ENCODE peak calls at places on chromosomes 16 and 17, in six cellular contexts. H is progenitor cell of endocrine pancreas; N is T-helper 1 cell; F is GF-D8; M is activated CD8-positive, alpha-beta T cell treated with anti-CD3 and anti-CD28 coated beads, Interleukin-2, amount 10 ng/mL, durations not matched to agents 7 days and 5 days; U is myocyte. Z is an unnamed sample.

GRCh38 chr17:73720187-73720834 is 76.1 kb upstream of the SDK2 start:
- DNase-seq in H (no peak), N (no peak), F (no peak), M (peak; percentile 75), U (no peak), Z (no peak)

GRCh38 chr16:48687421-48688038 is 77.5 kb upstream of the N4BP1 start:
- DNase-seq in H (peak; percentile 29), N (no peak), F (peak; percentile 8), M (peak; percentile 55), U (peak; percentile 75), Z (no peak)

GRCh38 chr16:76268824-76269223 is 8.4 kb upstream of the CNTNAP4 start:
- DNase-seq in H (no peak), N (no peak), F (no peak), M (no peak), U (no peak), Z (no peak)

GRCh38 chr17:38693700-38694329 is 11.3 kb upstream of the MLLT6 start:
- DNase-seq in H (no peak), N (no peak), F (no peak), M (no peak), U (no peak), Z (no peak)

GRCh38 chr17:56475121-56475520 is 118.4 kb upstream of the NOG start:
- DNase-seq in H (no peak), N (no peak), F (no peak), M (no peak), U (no peak), Z (no peak)

GRCh38 chr16:88584676-88585075 is 14.5 kb downstream of the ZC3H18 start:
- DNase-seq in H (no peak), N (no peak), F (no peak), M (no peak), U (no peak), Z (no peak)

GRCh38 chr16:20203277-20203676 is 124.0 kb downstream of the GP2 start:
- DNase-seq in H (no peak), N (no peak), F (no peak), M (no peak), U (no peak), Z (no peak)

GRCh38 chr17:37392024-37392590 is 14.5 kb downstream of the ACACA start:
- DNase-seq in H (no peak), N (no peak), F (no peak), M (no peak), U (peak; percentile 65), Z (no peak)

GRCh38 chr16:50244504-50245416 is 21.6 kb upstream of the ADCY7 start:
- DNase-seq in H (no peak), N (no peak), F (no peak), M (no peak), U (no peak), Z (no peak)

GRCh38 chr17:16933317-16934132 is 38.4 kb downstream of the TNFRSF13B start:
- DNase-seq in H (no peak), N (no peak), F (no peak), M (no peak), U (peak; percentile 83), Z (no peak)

GRCh38 chr17:18959071-18959844 is 7.3 kb downstream of the SLC5A10 start:
- DNase-seq in H (no peak), N (no peak), F (no peak), M (no peak), U (no peak), Z (no peak)

GRCh38 chr16:69107311-69107962 is 2.0 kb downstream of the HAS3 start:
- DNase-seq in H (no peak), N (no peak), F (no peak), M (no peak), U (no peak), Z (no peak)

GRCh38 chr17:82787081-82787848 is 35.4 kb downstream of the TBCD start:
- DNase-seq in H (no peak), N (no peak), F (no peak), M (no peak), U (no peak), Z (no peak)

GRCh38 chr17:8117980-8118768 is at the start of gene ALOXE3:
- DNase-seq in H (no peak), N (no peak), F (no peak), M (no peak), U (peak; percentile 22), Z (no peak)

GRCh38 chr16:57897053-57897784 is 73.7 kb downstream of the CNGB1 start:
- DNase-seq in H (no peak), N (no peak), F (no peak), M (no peak), U (no peak), Z (no peak)

GRCh38 chr17:3004150-3004801 is 59.1 kb downstream of the OR1D5 start:
- DNase-seq in H (no peak), N (peak; percentile 35), F (peak; percentile 46), M (peak; percentile 23), U (peak; percentile 97), Z (peak; percentile 35)

GRCh38 chr17:73551756-73552155 is 92.5 kb downstream of the SDK2 start:
- DNase-seq in H (no peak), N (no peak), F (no peak), M (peak; percentile 31), U (no peak), Z (no peak)

GRCh38 chr16:63067141-63067540 is 1030.9 kb upstream of the CDH8 start:
- DNase-seq in H (no peak), N (no peak), F (no peak), M (no peak), U (no peak), Z (no peak)

GRCh38 chr17:19347323-19348080 is 15.0 kb downstream of the B9D1 start:
- DNase-seq in H (no peak), N (no peak), F (no peak), M (no peak), U (no peak), Z (no peak)